ENCODE peak calls at places on chromosomes 7 and 10, in six cellular contexts. One of them, this sample, is unnamed.

GRCh38 chr7:86768394-86768793 is 124.7 kb downstream of the GRM3 start:
- DNase-seq in AG10803: no peak
- DNase-seq in NCI-H1092 treated with DMSO at 0.1 percent for 48 hours: no peak
- DNase-seq in HT-29: no peak
- DNase-seq in WERI-Rb-1: no peak
- DNase-seq in stomach: no peak
- DNase-seq in this sample: no peak

GRCh38 chr10:67239864-67240497 is 314.1 kb downstream of the LRRTM3 start:
- DNase-seq in WERI-Rb-1: no peak
- DNase-seq in AG10803: no peak
- DNase-seq in NCI-H1092 treated with DMSO at 0.1 percent for 48 hours: no peak
- DNase-seq in stomach: no peak
- DNase-seq in HT-29: no peak
- DNase-seq in this sample: no peak

GRCh38 chr7:113955157-113955556 is 36.3 kb upstream of the PPP1R3A start:
- DNase-seq in NCI-H1092 treated with DMSO at 0.1 percent for 48 hours: no peak
- DNase-seq in WERI-Rb-1: no peak
- DNase-seq in HT-29: no peak
- DNase-seq in stomach: no peak
- DNase-seq in AG10803: no peak
- DNase-seq in this sample: no peak

GRCh38 chr7:97024209-97025129 is at the start of gene DLX5:
- DNase-seq in AG10803: peak
- DNase-seq in HT-29: no peak
- DNase-seq in NCI-H1092 treated with DMSO at 0.1 percent for 48 hours: peak
- DNase-seq in stomach: no peak
- DNase-seq in WERI-Rb-1: peak
- DNase-seq in this sample: no peak

GRCh38 chr10:13873201-13873600 is 286.4 kb downstream of the PRPF18 start:
- DNase-seq in stomach: no peak
- DNase-seq in AG10803: no peak
- DNase-seq in NCI-H1092 treated with DMSO at 0.1 percent for 48 hours: no peak
- DNase-seq in HT-29: no peak
- DNase-seq in WERI-Rb-1: no peak
- DNase-seq in this sample: no peak

GRCh38 chr7:129149546-129149945 is 5.0 kb downstream of the TSPAN33 start:
- DNase-seq in AG10803: no peak
- DNase-seq in stomach: no peak
- DNase-seq in NCI-H1092 treated with DMSO at 0.1 percent for 48 hours: no peak
- DNase-seq in HT-29: no peak
- DNase-seq in WERI-Rb-1: no peak
- DNase-seq in this sample: no peak

GRCh38 chr7:46007194-46007593 is 86.1 kb upstream of the IGFBP3 start:
- DNase-seq in WERI-Rb-1: no peak
- DNase-seq in NCI-H1092 treated with DMSO at 0.1 percent for 48 hours: no peak
- DNase-seq in HT-29: peak
- DNase-seq in AG10803: no peak
- DNase-seq in stomach: no peak
- DNase-seq in this sample: no peak

GRCh38 chr7:83793558-83793957 is 144.6 kb upstream of the SEMA3E start:
- DNase-seq in HT-29: no peak
- DNase-seq in NCI-H1092 treated with DMSO at 0.1 percent for 48 hours: no peak
- DNase-seq in stomach: no peak
- DNase-seq in WERI-Rb-1: no peak
- DNase-seq in AG10803: no peak
- DNase-seq in this sample: no peak

GRCh38 chr10:51937736-51938135 is 238.3 kb upstream of the CSTF2T start:
- DNase-seq in WERI-Rb-1: no peak
- DNase-seq in HT-29: no peak
- DNase-seq in AG10803: peak
- DNase-seq in stomach: no peak
- DNase-seq in NCI-H1092 treated with DMSO at 0.1 percent for 48 hours: no peak
- DNase-seq in this sample: no peak

GRCh38 chr10:10891437-10891836 is 126.2 kb upstream of the CELF2 start:
- DNase-seq in AG10803: peak
- DNase-seq in NCI-H1092 treated with DMSO at 0.1 percent for 48 hours: no peak
- DNase-seq in HT-29: no peak
- DNase-seq in WERI-Rb-1: no peak
- DNase-seq in stomach: no peak
- DNase-seq in this sample: no peak

GRCh38 chr7:98974205-98974604 is 95.9 kb downstream of the TRRAP start:
- DNase-seq in HT-29: no peak
- DNase-seq in NCI-H1092 treated with DMSO at 0.1 percent for 48 hours: no peak
- DNase-seq in WERI-Rb-1: no peak
- DNase-seq in stomach: no peak
- DNase-seq in AG10803: no peak
- DNase-seq in this sample: no peak

GRCh38 chr10:123665371-123666286 is 526 bp upstream of the GPR26 start:
- DNase-seq in AG10803: no peak
- DNase-seq in stomach: no peak
- DNase-seq in WERI-Rb-1: no peak
- DNase-seq in NCI-H1092 treated with DMSO at 0.1 percent for 48 hours: peak
- DNase-seq in HT-29: no peak
- DNase-seq in this sample: no peak

This sample was measured in activated CD4-positive, CD25-positive, alpha-beta regulatory T cell treated with anti-CD3 and anti-CD28 coated beads, Interleukin-2, amount 50 U/mL, for 16 hours.